ENCODE peak calls at places on chromosome 13, in nine cellular contexts. One of them, this sample, is unnamed.

GRCh38 chr13:61415749-61416148 is at the start of gene PCDH20:
- DNase-seq in EH: no peak
- DNase-seq in activated naive CD4-positive, alpha-beta T cell treated with anti-CD3 and anti-CD28 coated beads for 36 hours: no peak
- DNase-seq in smooth muscle cell of the brain vasculature: no peak
- DNase-seq in stimulated activated CD4-positive, alpha-beta T cell treated with anti-CD3 and anti-CD28 coated beads, Interleukin-1b, Interleukin-23, amount 100 ng/mL, for 1 hour: no peak
- DNase-seq in fibroblast of lung: no peak
- DNase-seq in NCI-H2029 treated with DMSO at 0.1 percent for 48 hours: no peak
- DNase-seq in astrocyte of the spinal cord: no peak
- DNase-seq in neural progenitor cell: no peak
- DNase-seq in this sample: no peak

GRCh38 chr13:99307648-99308339 is 595 bp upstream of the GPR183 start:
- DNase-seq in EH: peak; percentile 82
- DNase-seq in activated naive CD4-positive, alpha-beta T cell treated with anti-CD3 and anti-CD28 coated beads for 36 hours: peak; percentile 89
- DNase-seq in smooth muscle cell of the brain vasculature: no peak
- DNase-seq in stimulated activated CD4-positive, alpha-beta T cell treated with anti-CD3 and anti-CD28 coated beads, Interleukin-1b, Interleukin-23, amount 100 ng/mL, for 1 hour: no peak
- DNase-seq in fibroblast of lung: peak; percentile 90
- DNase-seq in NCI-H2029 treated with DMSO at 0.1 percent for 48 hours: peak; percentile 38
- DNase-seq in astrocyte of the spinal cord: peak; percentile 74
- DNase-seq in neural progenitor cell: no peak
- DNase-seq in this sample: no peak

GRCh38 chr13:20901668-20902437 is 693 bp downstream of the XPO4 start:
- DNase-seq in EH: peak; percentile 39
- DNase-seq in activated naive CD4-positive, alpha-beta T cell treated with anti-CD3 and anti-CD28 coated beads for 36 hours: peak; percentile 52
- DNase-seq in smooth muscle cell of the brain vasculature: no peak
- DNase-seq in stimulated activated CD4-positive, alpha-beta T cell treated with anti-CD3 and anti-CD28 coated beads, Interleukin-1b, Interleukin-23, amount 100 ng/mL, for 1 hour: no peak
- DNase-seq in fibroblast of lung: peak; percentile 30
- DNase-seq in NCI-H2029 treated with DMSO at 0.1 percent for 48 hours: no peak
- DNase-seq in astrocyte of the spinal cord: peak; percentile 14
- DNase-seq in neural progenitor cell: peak; percentile 52
- DNase-seq in this sample: no peak

GRCh38 chr13:24267283-24267682 is 42.1 kb upstream of the C1QTNF9 start:
- DNase-seq in EH: no peak
- DNase-seq in activated naive CD4-positive, alpha-beta T cell treated with anti-CD3 and anti-CD28 coated beads for 36 hours: peak; percentile 44
- DNase-seq in smooth muscle cell of the brain vasculature: no peak
- DNase-seq in stimulated activated CD4-positive, alpha-beta T cell treated with anti-CD3 and anti-CD28 coated beads, Interleukin-1b, Interleukin-23, amount 100 ng/mL, for 1 hour: no peak
- DNase-seq in fibroblast of lung: peak; percentile 6
- DNase-seq in NCI-H2029 treated with DMSO at 0.1 percent for 48 hours: no peak
- DNase-seq in astrocyte of the spinal cord: peak; percentile 13
- DNase-seq in neural progenitor cell: no peak
- DNase-seq in this sample: no peak

GRCh38 chr13:44172411-44172810 is 201.2 kb upstream of the SERP2 start:
- DNase-seq in EH: peak; percentile 54
- DNase-seq in activated naive CD4-positive, alpha-beta T cell treated with anti-CD3 and anti-CD28 coated beads for 36 hours: no peak
- DNase-seq in smooth muscle cell of the brain vasculature: no peak
- DNase-seq in stimulated activated CD4-positive, alpha-beta T cell treated with anti-CD3 and anti-CD28 coated beads, Interleukin-1b, Interleukin-23, amount 100 ng/mL, for 1 hour: no peak
- DNase-seq in fibroblast of lung: no peak
- DNase-seq in NCI-H2029 treated with DMSO at 0.1 percent for 48 hours: no peak
- DNase-seq in astrocyte of the spinal cord: no peak
- DNase-seq in neural progenitor cell: no peak
- DNase-seq in this sample: no peak

GRCh38 chr13:113123226-113124150 is 889 bp downstream of the F10 start:
- DNase-seq in EH: peak; percentile 14
- DNase-seq in activated naive CD4-positive, alpha-beta T cell treated with anti-CD3 and anti-CD28 coated beads for 36 hours: no peak
- DNase-seq in smooth muscle cell of the brain vasculature: no peak
- DNase-seq in stimulated activated CD4-positive, alpha-beta T cell treated with anti-CD3 and anti-CD28 coated beads, Interleukin-1b, Interleukin-23, amount 100 ng/mL, for 1 hour: no peak
- DNase-seq in fibroblast of lung: no peak
- DNase-seq in NCI-H2029 treated with DMSO at 0.1 percent for 48 hours: no peak
- DNase-seq in astrocyte of the spinal cord: no peak
- DNase-seq in neural progenitor cell: no peak
- DNase-seq in this sample: no peak

GRCh38 chr13:36282818-36283432 is 14.7 kb downstream of the CCDC169 start:
- DNase-seq in EH: peak; percentile 58
- DNase-seq in activated naive CD4-positive, alpha-beta T cell treated with anti-CD3 and anti-CD28 coated beads for 36 hours: no peak
- DNase-seq in smooth muscle cell of the brain vasculature: no peak
- DNase-seq in stimulated activated CD4-positive, alpha-beta T cell treated with anti-CD3 and anti-CD28 coated beads, Interleukin-1b, Interleukin-23, amount 100 ng/mL, for 1 hour: no peak
- DNase-seq in fibroblast of lung: peak; percentile 39
- DNase-seq in NCI-H2029 treated with DMSO at 0.1 percent for 48 hours: peak; percentile 3
- DNase-seq in astrocyte of the spinal cord: peak; percentile 54
- DNase-seq in neural progenitor cell: peak; percentile 41
- DNase-seq in this sample: no peak

GRCh38 chr13:43905435-43906031 is 25.8 kb downstream of the LACC1 start:
- DNase-seq in EH: peak; percentile 72
- DNase-seq in activated naive CD4-positive, alpha-beta T cell treated with anti-CD3 and anti-CD28 coated beads for 36 hours: peak; percentile 44
- DNase-seq in smooth muscle cell of the brain vasculature: peak; percentile 62
- DNase-seq in stimulated activated CD4-positive, alpha-beta T cell treated with anti-CD3 and anti-CD28 coated beads, Interleukin-1b, Interleukin-23, amount 100 ng/mL, for 1 hour: no peak
- DNase-seq in fibroblast of lung: peak; percentile 58
- DNase-seq in NCI-H2029 treated with DMSO at 0.1 percent for 48 hours: peak; percentile 14
- DNase-seq in astrocyte of the spinal cord: peak; percentile 82
- DNase-seq in neural progenitor cell: peak; percentile 80
- DNase-seq in this sample: no peak

GRCh38 chr13:51772105-51772455 is 31.9 kb downstream of the DHRS12 start:
- DNase-seq in EH: no peak
- DNase-seq in activated naive CD4-positive, alpha-beta T cell treated with anti-CD3 and anti-CD28 coated beads for 36 hours: no peak
- DNase-seq in smooth muscle cell of the brain vasculature: no peak
- DNase-seq in stimulated activated CD4-positive, alpha-beta T cell treated with anti-CD3 and anti-CD28 coated beads, Interleukin-1b, Interleukin-23, amount 100 ng/mL, for 1 hour: no peak
- DNase-seq in fibroblast of lung: no peak
- DNase-seq in NCI-H2029 treated with DMSO at 0.1 percent for 48 hours: no peak
- DNase-seq in astrocyte of the spinal cord: no peak
- DNase-seq in neural progenitor cell: no peak
- DNase-seq in this sample: no peak

GRCh38 chr13:48730971-48731658 is 77.4 kb downstream of the CYSLTR2 start:
- DNase-seq in EH: peak; percentile 14
- DNase-seq in activated naive CD4-positive, alpha-beta T cell treated with anti-CD3 and anti-CD28 coated beads for 36 hours: peak; percentile 35
- DNase-seq in smooth muscle cell of the brain vasculature: no peak
- DNase-seq in stimulated activated CD4-positive, alpha-beta T cell treated with anti-CD3 and anti-CD28 coated beads, Interleukin-1b, Interleukin-23, amount 100 ng/mL, for 1 hour: no peak
- DNase-seq in fibroblast of lung: peak; percentile 79
- DNase-seq in NCI-H2029 treated with DMSO at 0.1 percent for 48 hours: no peak
- DNase-seq in astrocyte of the spinal cord: peak; percentile 42
- DNase-seq in neural progenitor cell: peak; percentile 9
- DNase-seq in this sample: no peak

GRCh38 chr13:48862572-48862971 is 113.1 kb upstream of the FNDC3A start:
- DNase-seq in EH: no peak
- DNase-seq in activated naive CD4-positive, alpha-beta T cell treated with anti-CD3 and anti-CD28 coated beads for 36 hours: no peak
- DNase-seq in smooth muscle cell of the brain vasculature: no peak
- DNase-seq in stimulated activated CD4-positive, alpha-beta T cell treated with anti-CD3 and anti-CD28 coated beads, Interleukin-1b, Interleukin-23, amount 100 ng/mL, for 1 hour: no peak
- DNase-seq in fibroblast of lung: no peak
- DNase-seq in NCI-H2029 treated with DMSO at 0.1 percent for 48 hours: no peak
- DNase-seq in astrocyte of the spinal cord: no peak
- DNase-seq in neural progenitor cell: no peak
- DNase-seq in this sample: no peak

GRCh38 chr13:29594310-29594709 is 1.2 kb downstream of the SLC7A1 start:
- DNase-seq in EH: peak; percentile 87
- DNase-seq in activated naive CD4-positive, alpha-beta T cell treated with anti-CD3 and anti-CD28 coated beads for 36 hours: peak; percentile 69
- DNase-seq in smooth muscle cell of the brain vasculature: peak; percentile 56
- DNase-seq in stimulated activated CD4-positive, alpha-beta T cell treated with anti-CD3 and anti-CD28 coated beads, Interleukin-1b, Interleukin-23, amount 100 ng/mL, for 1 hour: no peak
- DNase-seq in fibroblast of lung: peak; percentile 91
- DNase-seq in NCI-H2029 treated with DMSO at 0.1 percent for 48 hours: peak; percentile 11
- DNase-seq in astrocyte of the spinal cord: peak; percentile 86
- DNase-seq in neural progenitor cell: peak; percentile 52
- DNase-seq in this sample: no peak

GRCh38 chr13:33388254-33388998 is 102.9 kb upstream of the STARD13 start:
- DNase-seq in EH: no peak
- DNase-seq in activated naive CD4-positive, alpha-beta T cell treated with anti-CD3 and anti-CD28 coated beads for 36 hours: no peak
- DNase-seq in smooth muscle cell of the brain vasculature: no peak
- DNase-seq in stimulated activated CD4-positive, alpha-beta T cell treated with anti-CD3 and anti-CD28 coated beads, Interleukin-1b, Interleukin-23, amount 100 ng/mL, for 1 hour: no peak
- DNase-seq in fibroblast of lung: no peak
- DNase-seq in NCI-H2029 treated with DMSO at 0.1 percent for 48 hours: no peak
- DNase-seq in astrocyte of the spinal cord: no peak
- DNase-seq in neural progenitor cell: no peak
- DNase-seq in this sample: no peak

GRCh38 chr13:63436288-63436687 is 2020.6 kb upstream of the PCDH20 start:
- DNase-seq in EH: no peak
- DNase-seq in activated naive CD4-positive, alpha-beta T cell treated with anti-CD3 and anti-CD28 coated beads for 36 hours: no peak
- DNase-seq in smooth muscle cell of the brain vasculature: no peak
- DNase-seq in stimulated activated CD4-positive, alpha-beta T cell treated with anti-CD3 and anti-CD28 coated beads, Interleukin-1b, Interleukin-23, amount 100 ng/mL, for 1 hour: no peak
- DNase-seq in fibroblast of lung: no peak
- DNase-seq in NCI-H2029 treated with DMSO at 0.1 percent for 48 hours: no peak
- DNase-seq in astrocyte of the spinal cord: no peak
- DNase-seq in neural progenitor cell: no peak
- DNase-seq in this sample: no peak

GRCh38 chr13:49517461-49517860 is 21.7 kb downstream of the PHF11 start:
- DNase-seq in EH: peak; percentile 34
- DNase-seq in activated naive CD4-positive, alpha-beta T cell treated with anti-CD3 and anti-CD28 coated beads for 36 hours: no peak
- DNase-seq in smooth muscle cell of the brain vasculature: no peak
- DNase-seq in stimulated activated CD4-positive, alpha-beta T cell treated with anti-CD3 and anti-CD28 coated beads, Interleukin-1b, Interleukin-23, amount 100 ng/mL, for 1 hour: no peak
- DNase-seq in fibroblast of lung: no peak
- DNase-seq in NCI-H2029 treated with DMSO at 0.1 percent for 48 hours: no peak
- DNase-seq in astrocyte of the spinal cord: no peak
- DNase-seq in neural progenitor cell: peak; percentile 56
- DNase-seq in this sample: no peak

GRCh38 chr13:58852076-58852475 is 1220.5 kb downstream of the PCDH17 start:
- DNase-seq in EH: no peak
- DNase-seq in activated naive CD4-positive, alpha-beta T cell treated with anti-CD3 and anti-CD28 coated beads for 36 hours: no peak
- DNase-seq in smooth muscle cell of the brain vasculature: no peak
- DNase-seq in stimulated activated CD4-positive, alpha-beta T cell treated with anti-CD3 and anti-CD28 coated beads, Interleukin-1b, Interleukin-23, amount 100 ng/mL, for 1 hour: no peak
- DNase-seq in fibroblast of lung: peak; percentile 62
- DNase-seq in NCI-H2029 treated with DMSO at 0.1 percent for 48 hours: no peak
- DNase-seq in astrocyte of the spinal cord: peak; percentile 77
- DNase-seq in neural progenitor cell: no peak
- DNase-seq in this sample: no peak

GRCh38 chr13:67408823-67409222 is 178.7 kb upstream of the PCDH9 start:
- DNase-seq in EH: no peak
- DNase-seq in activated naive CD4-positive, alpha-beta T cell treated with anti-CD3 and anti-CD28 coated beads for 36 hours: no peak
- DNase-seq in smooth muscle cell of the brain vasculature: no peak
- DNase-seq in stimulated activated CD4-positive, alpha-beta T cell treated with anti-CD3 and anti-CD28 coated beads, Interleukin-1b, Interleukin-23, amount 100 ng/mL, for 1 hour: no peak
- DNase-seq in fibroblast of lung: no peak
- DNase-seq in NCI-H2029 treated with DMSO at 0.1 percent for 48 hours: no peak
- DNase-seq in astrocyte of the spinal cord: peak; percentile 59
- DNase-seq in neural progenitor cell: no peak
- DNase-seq in this sample: no peak

GRCh38 chr13:51924756-51925544 is 63.2 kb downstream of the CCDC70 start:
- DNase-seq in EH: no peak
- DNase-seq in activated naive CD4-positive, alpha-beta T cell treated with anti-CD3 and anti-CD28 coated beads for 36 hours: no peak
- DNase-seq in smooth muscle cell of the brain vasculature: no peak
- DNase-seq in stimulated activated CD4-positive, alpha-beta T cell treated with anti-CD3 and anti-CD28 coated beads, Interleukin-1b, Interleukin-23, amount 100 ng/mL, for 1 hour: no peak
- DNase-seq in fibroblast of lung: no peak
- DNase-seq in NCI-H2029 treated with DMSO at 0.1 percent for 48 hours: no peak
- DNase-seq in astrocyte of the spinal cord: no peak
- DNase-seq in neural progenitor cell: no peak
- DNase-seq in this sample: no peak

GRCh38 chr13:113976711-113977684 is 3.1 kb upstream of the C13orf46 start:
- DNase-seq in EH: peak; percentile 87
- DNase-seq in activated naive CD4-positive, alpha-beta T cell treated with anti-CD3 and anti-CD28 coated beads for 36 hours: no peak
- DNase-seq in smooth muscle cell of the brain vasculature: no peak
- DNase-seq in stimulated activated CD4-positive, alpha-beta T cell treated with anti-CD3 and anti-CD28 coated beads, Interleukin-1b, Interleukin-23, amount 100 ng/mL, for 1 hour: no peak
- DNase-seq in fibroblast of lung: peak; percentile 84
- DNase-seq in NCI-H2029 treated with DMSO at 0.1 percent for 48 hours: no peak
- DNase-seq in astrocyte of the spinal cord: peak; percentile 37
- DNase-seq in neural progenitor cell: no peak
- DNase-seq in this sample: peak; percentile 15

GRCh38 chr13:107124129-107124718 is 556.3 kb upstream of the ARGLU1 start:
- DNase-seq in EH: peak; percentile 12
- DNase-seq in activated naive CD4-positive, alpha-beta T cell treated with anti-CD3 and anti-CD28 coated beads for 36 hours: no peak
- DNase-seq in smooth muscle cell of the brain vasculature: no peak
- DNase-seq in stimulated activated CD4-positive, alpha-beta T cell treated with anti-CD3 and anti-CD28 coated beads, Interleukin-1b, Interleukin-23, amount 100 ng/mL, for 1 hour: no peak
- DNase-seq in fibroblast of lung: peak; percentile 9
- DNase-seq in NCI-H2029 treated with DMSO at 0.1 percent for 48 hours: no peak
- DNase-seq in astrocyte of the spinal cord: peak; percentile 39
- DNase-seq in neural progenitor cell: peak; percentile 31
- DNase-seq in this sample: no peak

GRCh38 chr13:81929988-81930387 is 1589.1 kb upstream of the SPRY2 start:
- DNase-seq in EH: peak; percentile 6
- DNase-seq in activated naive CD4-positive, alpha-beta T cell treated with anti-CD3 and anti-CD28 coated beads for 36 hours: no peak
- DNase-seq in smooth muscle cell of the brain vasculature: no peak
- DNase-seq in stimulated activated CD4-positive, alpha-beta T cell treated with anti-CD3 and anti-CD28 coated beads, Interleukin-1b, Interleukin-23, amount 100 ng/mL, for 1 hour: no peak
- DNase-seq in fibroblast of lung: peak; percentile 6
- DNase-seq in NCI-H2029 treated with DMSO at 0.1 percent for 48 hours: no peak
- DNase-seq in astrocyte of the spinal cord: peak; percentile 26
- DNase-seq in neural progenitor cell: peak; percentile 61
- DNase-seq in this sample: no peak

This sample was measured in AG09319.